ENCODE peak calls at places on chromosomes 6 and 20, in nine cellular contexts. F, Q, R, B, S, G, Y, C and V are unnamed samples.

GRCh38 chr20:3923818-3924217 is 34.6 kb downstream of the PANK2 start:
- DNase-seq in F (no peak), Q (no peak), Y (no peak), S (no peak), R (no peak), C (no peak), B (no peak), G (no peak), V (no peak)

GRCh38 chr20:7650481-7650880 is 289.8 kb downstream of the HAO1 start:
- DNase-seq in S (no peak), R (no peak), B (no peak), C (peak; percentile 21), Q (no peak), F (no peak), Y (no peak), G (no peak), V (no peak)

GRCh38 chr6:63554782-63555181 is 17.5 kb upstream of the LOC128125822 start:
- DNase-seq in B (no peak), F (no peak), G (no peak), Q (no peak), S (no peak), Y (no peak), R (no peak), C (no peak), V (no peak)

GRCh38 chr20:39878321-39878720 is 810.7 kb downstream of the MAFB start:
- DNase-seq in C (no peak), B (no peak), R (no peak), Y (no peak), S (no peak), G (no peak), Q (no peak), F (no peak), V (no peak)

GRCh38 chr6:159966981-159967380 is 1.9 kb upstream of the IGF2R start:
- DNase-seq in Y (no peak), F (no peak), B (no peak), S (no peak), C (no peak), G (no peak), R (no peak), Q (no peak), V (no peak)

GRCh38 chr6:167906899-167907298 is 80.2 kb downstream of the AFDN start:
- DNase-seq in Q (no peak), Y (no peak), S (no peak), R (peak; percentile 41), G (no peak), F (peak; percentile 77), C (peak; percentile 65), B (no peak), V (no peak)

GRCh38 chr20:58967652-58968429 is 13.2 kb upstream of the NELFCD start:
- DNase-seq in S (no peak), Q (no peak), R (no peak), C (no peak), Y (no peak), B (no peak), F (no peak), G (no peak), V (no peak)

GRCh38 chr6:98894810-98895209 is 52.9 kb downstream of the FBXL4 start:
- DNase-seq in F (no peak), Y (no peak), B (no peak), S (no peak), R (no peak), Q (no peak), G (no peak), C (no peak), V (no peak)

GRCh38 chr6:137661601-137662000 is 167.4 kb upstream of the OLIG3 start:
- DNase-seq in C (peak; percentile 41), R (no peak), B (no peak), S (peak; percentile 12), G (peak; percentile 62), Q (peak; percentile 23), F (no peak), Y (no peak), V (no peak)

GRCh38 chr20:17449039-17449438 is 82.1 kb downstream of the BFSP1 start:
- DNase-seq in B (no peak), G (no peak), C (no peak), S (no peak), F (no peak), R (no peak), Y (no peak), Q (no peak), V (no peak)

GRCh38 chr6:29967379-29968010 is 25.2 kb downstream of the HLA-A start:
- DNase-seq in S (peak; percentile 63), F (peak; percentile 79), B (no peak), C (peak; percentile 89), R (no peak), Y (peak; percentile 65), G (no peak), Q (no peak), V (no peak)

GRCh38 chr6:107132330-107132954 is 17.1 kb upstream of the BEND3 start:
- DNase-seq in S (peak; percentile 31), R (no peak), C (peak; percentile 32), Q (no peak), F (no peak), G (no peak), Y (no peak), B (no peak), V (no peak)

GRCh38 chr6:127102299-127102698 is 16.2 kb upstream of the RSPO3 start:
- DNase-seq in F (no peak), Y (no peak), C (no peak), R (no peak), S (peak; percentile 72), G (no peak), Q (no peak), B (no peak), V (no peak)

GRCh38 chr6:166173292-166173951 is 5.8 kb upstream of the TBXT start:
- DNase-seq in R (no peak), G (no peak), B (no peak), Y (peak; percentile 76), F (no peak), S (no peak), Q (no peak), C (no peak), V (no peak)

GRCh38 chr20:17109307-17109706 is 117.5 kb upstream of the PCSK2 start:
- DNase-seq in Y (no peak), C (no peak), B (no peak), G (no peak), F (no peak), Q (no peak), S (no peak), R (no peak), V (no peak)

GRCh38 chr6:88585081-88585692 is 378.2 kb downstream of the RNGTT start:
- DNase-seq in Y (no peak), S (no peak), R (no peak), F (no peak), B (no peak), C (no peak), Q (no peak), G (no peak), V (no peak)

GRCh38 chr6:149153100-149153499 is 164.4 kb upstream of the TAB2 start:
- DNase-seq in Q (no peak), Y (no peak), C (no peak), F (no peak), G (no peak), R (no peak), B (no peak), S (no peak), V (no peak)

GRCh38 chr6:126335210-126335609 is 4.7 kb upstream of the CENPW start:
- DNase-seq in R (no peak), F (no peak), B (no peak), Q (no peak), S (no peak), Y (no peak), G (no peak), C (no peak), V (no peak)

GRCh38 chr6:151300267-151300930 is 60.6 kb downstream of the AKAP12 start:
- DNase-seq in Y (no peak), G (no peak), B (no peak), S (no peak), C (no peak), Q (no peak), F (no peak), R (no peak), V (no peak)

GRCh38 chr6:163841733-163842132 is 427.2 kb downstream of the QKI start:
- DNase-seq in F (no peak), C (no peak), S (no peak), B (no peak), G (no peak), Q (no peak), R (no peak), Y (no peak), V (no peak)